ENCODE peak calls at places on chromosomes 11 and 22, in five cellular contexts. K, W, V, O and P are unnamed samples. For H3K27me3 and H3K36me3, the result is how much of the 10 kb centered on the place peaks cover.

GRCh38 chr22:49534386-49534785 is 293.3 kb downstream of the BRD1 start:
- DNase-seq in W (no peak), O (no peak), V (no peak), K (no peak), P (no peak)

GRCh38 chr22:46846154-46846831 is 83.8 kb downstream of the TBC1D22A start:
- DNase-seq in W (no peak), K (no peak), V (peak), O (no peak), P (no peak)

GRCh38 chr22:30611197-30611596 is 4.2 kb downstream of the TCN2 start:
- DNase-seq in O (no peak), K (no peak), W (no peak), V (peak), P (no peak)

GRCh38 chr11:100727410-100727809 is 40.3 kb downstream of the ARHGAP42 start:
- DNase-seq in K (no peak), O (no peak), V (no peak), W (peak), P (no peak)

GRCh38 chr11:75536786-75537629 is 11.3 kb upstream of the GDPD5 start:
- DNase-seq in V (peak), O (no peak), W (no peak), K (no peak), P (no peak)

GRCh38 chr11:2309251-2310072 is 7.6 kb downstream of the TSPAN32 start:
- DNase-seq in V (no peak), W (no peak), O (no peak), K (no peak), P (no peak)

GRCh38 chr22:50469377-50470305 is 5.2 kb downstream of the SBF1 start:
- DNase-seq in V (peak), K (peak), O (peak), W (peak), P (peak)

GRCh38 chr11:65051389-65051858 is 6.9 kb downstream of the NAALADL1 start:
- DNase-seq in W (no peak), V (peak), O (no peak), K (no peak), P (no peak)

GRCh38 chr22:48086246-48086645 is 1323.8 kb downstream of the TBC1D22A start:
- DNase-seq in V (no peak), W (no peak), O (no peak), K (no peak), P (no peak)

GRCh38 chr11:69010964-69011623 is 2.0 kb downstream of the MRGPRF start:
- DNase-seq in K (peak), V (peak), O (peak), W (peak), P (peak)

GRCh38 chr11:103091441-103091809 is 535 bp downstream of the DCUN1D5 start:
- DNase-seq in V (peak), W (peak), O (peak), K (peak), P (peak)

GRCh38 chr11:64900263-64900678 is 16.7 kb downstream of the ATG2A start:
- DNase-seq in W (no peak), O (no peak), V (peak), K (no peak), P (peak)

GRCh38 chr11:27004103-27004502 is 10.2 kb downstream of the FIBIN start:
- DNase-seq in W (no peak), K (no peak), O (no peak), V (no peak), P (no peak)

GRCh38 chr22:24003887-24004286 is 1.4 kb downstream of the GSTT4 start:
- DNase-seq in V (no peak), K (no peak), W (no peak), O (no peak), P (peak)

GRCh38 chr11:69374110-69374981 is 80.4 kb downstream of the MYEOV start:
- DNase-seq in W (no peak), V (no peak), O (no peak), K (no peak), P (peak)

GRCh38 chr11:108775324-108775723 is 110.5 kb downstream of the DDX10 start:
- DNase-seq in K (no peak), W (no peak), O (no peak), V (peak), P (no peak)

GRCh38 chr11:33040127-33040861 is 922 bp downstream of the TCP11L1 start:
- DNase-seq in O (peak), K (peak), W (peak), V (peak), P (no peak)

GRCh38 chr11:128835741-128836410 is 31.2 kb downstream of the KCNJ1 start:
- DNase-seq in V (no peak), W (peak), O (no peak), K (peak), P (no peak)

GRCh38 chr11:62033191-62034044 is 66.0 kb upstream of the FTH1 start:
- DNase-seq in V (peak), O (no peak), K (no peak), W (no peak), P (no peak)

GRCh38 chr11:64844330-64845124 is at the start of gene CDC42BPG:
- DNase-seq in K (peak), W (peak), O (peak), V (peak), P (peak)

GRCh38 chr22:41512421-41513194 is 31.7 kb downstream of the POLR3H start:
- DNase-seq in K (peak), W (peak), V (peak), O (no peak), P (peak)

GRCh38 chr11:23079382-23079813 is 219.1 kb upstream of the CCDC179 start:
- DNase-seq in O (no peak), V (no peak), W (no peak), K (no peak), P (no peak)

GRCh38 chr22:37802310-37803194 is 5.2 kb upstream of the GCAT start:
- DNase-seq in O (peak), K (peak), W (peak), V (no peak), P (peak)

GRCh38 chr22:49566693-49567092 is 261.0 kb downstream of the BRD1 start:
- DNase-seq in K (no peak), O (no peak), V (no peak), W (no peak), P (no peak)

GRCh38 chr11:2219318-2220017 is 47.9 kb upstream of the TH start:
- DNase-seq in K (no peak), V (no peak), O (no peak), W (no peak), P (no peak)

GRCh38 chr11:35714882-35715612 is 52.5 kb downstream of the TRIM44 start:
- DNase-seq in O (no peak), W (peak), V (peak), K (no peak), P (no peak)

GRCh38 chr11:118148877-118149276 is 3.7 kb downstream of the SCN4B start:
- DNase-seq in K (no peak), W (no peak), O (no peak), V (no peak), P (no peak)

GRCh38 chr11:132549571-132549970 is 982.7 kb downstream of the OPCML start:
- DNase-seq in W (no peak), V (no peak), O (no peak), K (no peak), P (no peak)

GRCh38 chr11:126407101-126407521 is 51.6 kb downstream of the ST3GAL4 start:
- DNase-seq in O (no peak), W (no peak), V (no peak), K (no peak), P (no peak)

GRCh38 chr11:105915036-105915435 is 107.0 kb downstream of the MSANTD4 start:
- DNase-seq in V (no peak), O (no peak), K (peak), W (no peak), P (no peak)
- H3K27me3 ChIP-seq in V (under half), O (under half), K (under half), W (under half), P (under half)

GRCh38 chr11:7520981-7521487 is 7.2 kb downstream of the PPFIBP2 start:
- DNase-seq in O (no peak), K (no peak), W (no peak), V (no peak), P (no peak)

GRCh38 chr11:7520011-7520942 is 6.5 kb downstream of the PPFIBP2 start:
- DNase-seq in V (no peak), K (no peak), O (no peak), W (no peak), P (no peak)

GRCh38 chr11:7516488-7516887 is 2.7 kb downstream of the PPFIBP2 start:
- DNase-seq in W (no peak), K (no peak), O (no peak), V (no peak), P (no peak)

GRCh38 chr11:7522106-7522505 is 8.3 kb downstream of the PPFIBP2 start:
- DNase-seq in W (no peak), V (no peak), K (no peak), O (no peak), P (no peak)

DNA sequence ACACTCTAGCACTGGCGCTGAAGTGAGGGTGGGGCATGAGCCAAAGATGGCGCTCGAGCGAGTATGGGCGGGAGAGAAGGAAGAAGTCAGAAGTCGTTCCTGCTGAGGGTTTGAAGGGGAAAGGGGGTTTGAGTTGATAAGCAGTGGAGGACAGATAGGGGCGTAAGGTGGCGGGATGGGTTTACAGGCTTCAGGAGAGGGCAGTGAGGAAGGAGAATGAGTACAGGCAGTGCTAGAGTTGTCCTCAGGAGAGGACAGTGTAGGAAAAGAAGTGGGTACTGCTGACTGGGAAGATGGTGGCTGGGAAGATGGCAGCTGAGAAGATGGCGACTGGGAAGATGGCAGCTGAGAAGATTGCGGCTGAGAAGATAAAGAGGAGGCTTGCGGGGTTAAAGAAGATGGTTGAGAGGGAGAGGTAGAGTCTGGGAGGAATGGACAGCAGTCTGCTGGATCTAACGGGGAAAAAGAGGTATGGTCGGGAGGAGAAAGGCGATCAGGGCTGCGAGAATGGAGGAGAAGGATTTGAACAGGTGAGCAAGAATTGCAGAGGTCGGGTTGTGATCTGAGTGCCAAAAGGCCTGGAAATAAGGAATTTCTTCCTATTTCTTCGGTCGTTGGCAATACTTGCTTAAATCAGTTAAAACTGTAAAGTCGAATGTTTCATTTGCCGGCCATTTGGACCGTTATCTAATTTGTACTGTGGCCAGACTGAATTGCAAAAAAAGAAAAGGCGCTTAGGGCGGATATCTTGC is 5.2 kb downstream of the PPFIBP2 start:
- DNase-seq in V (no peak), W (no peak), K (no peak), O (no peak), P (no peak)
- H3K4me3 ChIP-seq in V (no peak), W (no peak), K (no peak), O (no peak), P (no peak)

GRCh38 chr11:116343270-116343669 is 429.5 kb downstream of the BUD13 start:
- DNase-seq in V (no peak), W (no peak), O (no peak), K (no peak), P (no peak)
- H3K36me3 ChIP-seq in V (under half), W (under half), O (under half), K (under half), P (under half)

DNA sequence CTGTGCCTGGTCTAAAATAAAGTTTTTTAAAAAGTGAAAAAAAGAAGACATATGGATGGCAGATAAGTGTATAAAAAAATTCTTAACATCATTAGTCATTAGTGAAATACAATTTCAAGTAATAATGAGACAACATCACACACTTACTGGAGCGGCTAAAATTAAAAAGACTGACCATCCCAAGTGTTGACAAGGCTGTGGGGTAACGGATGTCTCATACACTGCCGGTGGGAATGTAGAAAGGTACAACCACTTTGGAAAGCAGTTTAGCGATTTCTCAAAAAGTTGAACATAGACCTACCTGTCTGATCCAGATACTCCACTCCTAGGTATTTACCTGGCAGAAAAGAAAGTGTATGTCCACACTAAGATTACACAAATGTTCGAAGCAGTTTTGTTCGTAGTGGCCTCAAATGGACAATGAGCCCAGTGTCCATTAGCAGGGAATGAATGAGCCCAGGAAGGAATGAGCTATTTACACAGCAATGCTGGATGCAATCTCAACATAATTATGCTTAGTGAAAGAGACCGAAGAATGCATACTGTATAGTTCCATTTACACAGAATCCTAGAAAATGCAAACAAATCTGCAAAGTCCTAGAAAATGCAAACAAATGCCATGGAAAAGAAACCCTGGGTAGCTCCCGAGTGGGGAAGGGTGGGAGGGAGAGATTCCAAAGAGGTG is 6.7 kb upstream of the MUC2 start:
- DNase-seq in W (no peak), V (no peak), O (no peak), K (no peak), P (no peak)
- H3K27me3 ChIP-seq in W (under half), V (under half), O (under half), K (under half), P (under half)

DNA sequence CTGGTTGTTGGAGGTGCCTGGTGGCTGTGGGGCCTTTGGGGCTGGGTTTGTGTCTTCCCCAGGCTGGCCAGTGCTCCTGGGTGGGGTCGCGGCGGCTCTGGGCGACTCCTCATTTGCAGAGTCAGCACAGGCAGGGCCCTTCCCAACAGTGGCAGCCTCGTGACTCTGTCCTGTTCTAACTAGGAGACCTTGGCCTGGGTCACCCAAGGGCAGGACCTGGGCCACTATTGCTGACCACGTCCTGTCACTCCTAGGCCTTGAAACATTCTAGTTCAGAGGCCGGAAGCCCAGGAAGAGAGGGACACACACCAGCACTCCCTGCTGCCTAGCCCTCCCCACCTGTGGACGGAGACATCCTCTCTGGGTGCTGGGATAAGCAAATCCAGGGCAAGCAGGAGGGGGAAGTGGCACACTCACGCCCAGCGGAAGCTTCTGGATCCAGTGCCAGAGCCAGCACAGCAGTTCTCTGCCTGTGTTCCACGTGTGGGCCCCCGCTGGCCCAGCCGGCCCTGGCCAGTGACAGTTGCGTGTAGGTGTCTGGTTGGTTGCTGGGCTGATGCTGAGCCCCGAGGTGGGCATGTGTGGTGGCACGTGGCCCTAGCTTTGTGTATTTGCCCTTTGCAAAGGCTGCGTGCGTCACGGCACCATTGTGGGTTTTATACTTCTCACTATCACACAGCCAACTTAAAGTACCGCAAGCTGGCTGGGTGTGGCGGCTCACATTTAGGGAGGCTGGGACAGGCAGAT is 4.3 kb upstream of the CHID1 start:
- DNase-seq in K (no peak), V (no peak), W (no peak), O (no peak), P (peak)
- H3K4me3 ChIP-seq in K (no peak), V (no peak), W (no peak), O (no peak), P (no peak)